ENCODE peak calls at places on chromosome 4, in five cellular contexts. W, N, T, L and G are unnamed samples.

GRCh38 chr4:600850-601515 is 24.4 kb upstream of the PDE6B start:
- DNase-seq in W (no peak), N (peak), T (no peak), L (no peak), G (no peak)

GRCh38 chr4:1406416-1406945 is at the start of gene NKX1-1:
- DNase-seq in W (no peak), N (no peak), T (no peak), L (no peak), G (no peak)

GRCh38 chr4:185247151-185247550 is 37.8 kb downstream of the SNX25 start:
- DNase-seq in W (no peak), N (no peak), T (no peak), L (no peak), G (no peak)

GRCh38 chr4:28675582-28675981 is 1814.9 kb downstream of the STIM2 start:
- DNase-seq in W (no peak), N (peak), T (no peak), L (no peak), G (no peak)

GRCh38 chr4:103374773-103375172 is 176.6 kb upstream of the CENPE start:
- DNase-seq in W (no peak), N (no peak), T (no peak), L (no peak), G (no peak)

GRCh38 chr4:128379860-128380259 is 92.2 kb upstream of the PGRMC2 start:
- DNase-seq in W (no peak), N (peak), T (no peak), L (no peak), G (no peak)

GRCh38 chr4:8427761-8428287 is 12.7 kb downstream of the ACOX3 start:
- DNase-seq in W (peak), N (peak), T (peak), L (no peak), G (peak)

GRCh38 chr4:41661447-41662076 is 87.0 kb downstream of the PHOX2B start:
- DNase-seq in W (peak), N (peak), T (peak), L (peak), G (no peak)

GRCh38 chr4:128718793-128719192 is 90.7 kb upstream of the JADE1 start:
- DNase-seq in W (no peak), N (peak), T (no peak), L (no peak), G (no peak)